ENCODE peak calls at places on chromosome 1, in four cellular contexts. One of them, this sample, is unnamed.

GRCh38 chr1:64220241-64220640 is 16.8 kb downstream of the UBE2U start:
- DNase-seq in bronchial epithelial cell: no peak
- DNase-seq in AG10803: peak; percentile 8
- DNase-seq in GM06990: no peak
- DNase-seq in this sample: no peak

GRCh38 chr1:161706483-161707347 is at the start of gene FCRLA:
- DNase-seq in bronchial epithelial cell: peak; percentile 98
- DNase-seq in AG10803: peak; percentile 91
- DNase-seq in GM06990: peak; percentile 75
- DNase-seq in this sample: peak; percentile 95

GRCh38 chr1:89962742-89963075 is 32.2 kb upstream of the ZNF326 start:
- DNase-seq in GM06990: no peak
- DNase-seq in AG10803: peak; percentile 33
- DNase-seq in bronchial epithelial cell: no peak
- DNase-seq in this sample: no peak

GRCh38 chr1:31575373-31576140 is 758 bp upstream of the TINAGL1 start:
- DNase-seq in GM06990: no peak
- DNase-seq in AG10803: no peak
- DNase-seq in bronchial epithelial cell: peak; percentile 78
- DNase-seq in this sample: peak; percentile 66

GRCh38 chr1:243713470-243714186 is 136.4 kb downstream of the AKT3 start:
- DNase-seq in GM06990: no peak
- DNase-seq in AG10803: peak; percentile 90
- DNase-seq in bronchial epithelial cell: no peak
- DNase-seq in this sample: no peak

GRCh38 chr1:188489336-188490112 is 1660.8 kb downstream of the PLA2G4A start:
- DNase-seq in AG10803: no peak
- DNase-seq in bronchial epithelial cell: no peak
- DNase-seq in GM06990: no peak
- DNase-seq in this sample: peak; percentile 2

GRCh38 chr1:212794561-212795014 is 2.9 kb downstream of the TATDN3 start:
- DNase-seq in AG10803: no peak
- DNase-seq in GM06990: peak; percentile 71
- DNase-seq in bronchial epithelial cell: no peak
- DNase-seq in this sample: no peak

GRCh38 chr1:198443374-198444233 is 96.9 kb downstream of the ATP6V1G3 start:
- DNase-seq in GM06990: no peak
- DNase-seq in AG10803: peak; percentile 94
- DNase-seq in bronchial epithelial cell: peak; percentile 100
- DNase-seq in this sample: peak; percentile 99

GRCh38 chr1:207304710-207305151 is 16.7 kb upstream of the CD55 start:
- DNase-seq in AG10803: no peak
- DNase-seq in bronchial epithelial cell: peak; percentile 92
- DNase-seq in GM06990: no peak
- DNase-seq in this sample: peak; percentile 76

GRCh38 chr1:221137668-221138067 is 258.4 kb downstream of the HLX start:
- DNase-seq in AG10803: no peak
- DNase-seq in bronchial epithelial cell: no peak
- DNase-seq in GM06990: no peak
- DNase-seq in this sample: no peak

GRCh38 chr1:9539829-9540550 is 725 bp downstream of the SLC25A33 start:
- DNase-seq in AG10803: peak; percentile 46
- DNase-seq in bronchial epithelial cell: peak; percentile 12
- DNase-seq in GM06990: peak; percentile 75
- DNase-seq in this sample: peak; percentile 36

GRCh38 chr1:157932082-157932481 is 61.4 kb upstream of the KIRREL1 start:
- DNase-seq in GM06990: no peak
- DNase-seq in AG10803: peak; percentile 31
- DNase-seq in bronchial epithelial cell: peak; percentile 86
- DNase-seq in this sample: peak; percentile 78

GRCh38 chr1:70146488-70146887 is 58.9 kb downstream of the LRRC40 start:
- DNase-seq in AG10803: peak; percentile 12
- DNase-seq in bronchial epithelial cell: peak; percentile 80
- DNase-seq in GM06990: no peak
- DNase-seq in this sample: peak; percentile 59

GRCh38 chr1:52520149-52520548 is 32.7 kb downstream of the TUT4 start:
- DNase-seq in bronchial epithelial cell: peak; percentile 31
- DNase-seq in AG10803: peak; percentile 62
- DNase-seq in GM06990: peak; percentile 14
- DNase-seq in this sample: peak; percentile 30

GRCh38 chr1:89939059-89939570 is 55.8 kb upstream of the ZNF326 start:
- DNase-seq in AG10803: no peak
- DNase-seq in bronchial epithelial cell: no peak
- DNase-seq in GM06990: no peak
- DNase-seq in this sample: no peak

DNA sequence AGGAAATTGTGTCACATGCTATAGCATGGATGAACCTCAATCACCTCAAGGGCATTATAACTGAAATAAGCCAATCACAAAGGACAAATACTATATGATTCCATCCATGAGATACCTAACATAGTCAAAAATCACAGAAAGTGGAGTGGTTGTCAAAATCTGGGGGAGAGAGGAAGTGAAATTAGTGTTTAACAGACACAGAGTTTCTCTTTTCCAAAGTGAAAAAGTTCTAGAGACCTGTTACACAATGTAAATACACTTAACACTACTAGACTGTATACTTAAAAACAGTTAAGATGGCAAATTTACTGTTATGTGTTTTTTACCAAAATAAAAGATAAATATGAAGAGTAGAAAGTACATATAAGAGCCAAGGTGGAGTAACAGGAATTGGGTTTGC is 31.8 kb downstream of the ZNF644 start:
- DNase-seq in GM06990: peak; percentile 24
- DNase-seq in bronchial epithelial cell: no peak
- DNase-seq in AG10803: no peak
- DNase-seq in this sample: no peak
- H3K4me3 ChIP-seq in GM06990: no peak overlapping the region
- H3K4me3 ChIP-seq in bronchial epithelial cell: no peak overlapping the region
- H3K4me3 ChIP-seq in AG10803: no peak overlapping the region
- H3K4me3 ChIP-seq in this sample: no peak overlapping the region

GRCh38 chr1:99305626-99306025 is 41.3 kb downstream of the PLPPR4 start:
- DNase-seq in AG10803: peak; percentile 24
- DNase-seq in GM06990: no peak
- DNase-seq in bronchial epithelial cell: no peak
- DNase-seq in this sample: no peak

GRCh38 chr1:99306056-99306455 is 41.8 kb downstream of the PLPPR4 start:
- DNase-seq in bronchial epithelial cell: no peak
- DNase-seq in GM06990: no peak
- DNase-seq in AG10803: no peak
- DNase-seq in this sample: no peak

GRCh38 chr1:99304725-99305282 is 40.5 kb downstream of the PLPPR4 start:
- DNase-seq in GM06990: no peak
- DNase-seq in bronchial epithelial cell: no peak
- DNase-seq in AG10803: no peak
- DNase-seq in this sample: no peak

GRCh38 chr1:99306644-99307043 is 42.4 kb downstream of the PLPPR4 start:
- DNase-seq in GM06990: no peak
- DNase-seq in bronchial epithelial cell: no peak
- DNase-seq in AG10803: no peak
- DNase-seq in this sample: no peak
- TF ChIP-seq CTCF in GM06990: no peak
- TF ChIP-seq CTCF in bronchial epithelial cell: no peak
- TF ChIP-seq CTCF in AG10803: no peak
- TF ChIP-seq CTCF in this sample: no peak

GRCh38 chr1:43913666-43914325 is 19.8 kb upstream of the ARTN start:
- DNase-seq in bronchial epithelial cell: no peak
- DNase-seq in AG10803: no peak
- DNase-seq in GM06990: no peak
- DNase-seq in this sample: no peak
- H3K4me3 ChIP-seq in bronchial epithelial cell: no peak overlapping the region
- H3K4me3 ChIP-seq in AG10803: no peak overlapping the region
- H3K4me3 ChIP-seq in GM06990: no peak overlapping the region
- H3K4me3 ChIP-seq in this sample: no peak overlapping the region

DNA sequence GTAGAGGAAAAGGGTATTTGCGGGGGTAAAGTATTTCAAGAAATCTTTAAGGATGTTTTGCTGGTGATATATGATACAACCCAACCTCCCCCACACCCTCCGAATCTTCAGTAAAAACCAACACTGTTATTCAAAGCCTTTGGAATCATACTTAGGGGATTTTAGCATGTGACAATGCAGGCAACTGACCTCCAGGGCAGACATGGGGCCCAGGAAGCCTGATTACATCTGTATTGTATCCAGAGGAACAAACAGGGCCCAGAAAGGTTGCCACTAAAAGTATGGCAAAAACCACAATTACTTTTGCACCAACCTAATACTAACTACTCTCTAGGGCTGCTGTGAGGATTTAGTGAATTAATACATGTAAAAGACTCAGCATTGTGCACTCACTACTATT is 43.9 kb upstream of the CNN3 start:
- DNase-seq in bronchial epithelial cell: no peak
- DNase-seq in AG10803: no peak
- DNase-seq in GM06990: no peak
- DNase-seq in this sample: no peak
- TF ChIP-seq CTCF in bronchial epithelial cell: no peak
- TF ChIP-seq CTCF in AG10803: no peak
- TF ChIP-seq CTCF in GM06990: no peak
- TF ChIP-seq CTCF in this sample: no peak

GRCh38 chr1:156707027-156707426 is 1.6 kb upstream of the CRABP2 start:
- DNase-seq in GM06990: no peak
- DNase-seq in AG10803: no peak
- DNase-seq in bronchial epithelial cell: no peak
- DNase-seq in this sample: no peak
- H3K4me3 ChIP-seq in GM06990: no peak overlapping the region
- H3K4me3 ChIP-seq in AG10803: peak overlapping the region; percentile 34
- H3K4me3 ChIP-seq in bronchial epithelial cell: no peak overlapping the region
- H3K4me3 ChIP-seq in this sample: no peak overlapping the region

GRCh38 chr1:185068362-185068761 is 23.0 kb downstream of the RNF2 start:
- DNase-seq in GM06990: no peak
- DNase-seq in bronchial epithelial cell: no peak
- DNase-seq in AG10803: no peak
- DNase-seq in this sample: no peak
- TF ChIP-seq CTCF in GM06990: no peak
- TF ChIP-seq CTCF in bronchial epithelial cell: no peak
- TF ChIP-seq CTCF in AG10803: no peak
- TF ChIP-seq CTCF in this sample: no peak

GRCh38 chr1:150548324-150548631 is 930 bp upstream of the ADAMTSL4 start:
- DNase-seq in AG10803: no peak
- DNase-seq in GM06990: no peak
- DNase-seq in bronchial epithelial cell: no peak
- DNase-seq in this sample: no peak

GRCh38 chr1:150544204-150544603 is 5.0 kb upstream of the ADAMTSL4 start:
- DNase-seq in AG10803: no peak
- DNase-seq in GM06990: no peak
- DNase-seq in bronchial epithelial cell: no peak
- DNase-seq in this sample: peak; percentile 0

GRCh38 chr1:150546294-150546937 is 2.8 kb upstream of the ADAMTSL4 start:
- DNase-seq in AG10803: no peak
- DNase-seq in GM06990: no peak
- DNase-seq in bronchial epithelial cell: no peak
- DNase-seq in this sample: no peak

GRCh38 chr1:150545486-150546032 is 3.6 kb upstream of the ADAMTSL4 start:
- DNase-seq in AG10803: no peak
- DNase-seq in bronchial epithelial cell: no peak
- DNase-seq in GM06990: no peak
- DNase-seq in this sample: no peak

GRCh38 chr1:150543500-150544143 is 5.6 kb upstream of the ADAMTSL4 start:
- DNase-seq in bronchial epithelial cell: peak; percentile 79
- DNase-seq in GM06990: no peak
- DNase-seq in AG10803: peak; percentile 65
- DNase-seq in this sample: peak; percentile 52
- H3K4me3 ChIP-seq in bronchial epithelial cell: no peak overlapping the region
- H3K4me3 ChIP-seq in GM06990: no peak overlapping the region
- H3K4me3 ChIP-seq in AG10803: no peak overlapping the region
- H3K4me3 ChIP-seq in this sample: no peak overlapping the region

DNA sequence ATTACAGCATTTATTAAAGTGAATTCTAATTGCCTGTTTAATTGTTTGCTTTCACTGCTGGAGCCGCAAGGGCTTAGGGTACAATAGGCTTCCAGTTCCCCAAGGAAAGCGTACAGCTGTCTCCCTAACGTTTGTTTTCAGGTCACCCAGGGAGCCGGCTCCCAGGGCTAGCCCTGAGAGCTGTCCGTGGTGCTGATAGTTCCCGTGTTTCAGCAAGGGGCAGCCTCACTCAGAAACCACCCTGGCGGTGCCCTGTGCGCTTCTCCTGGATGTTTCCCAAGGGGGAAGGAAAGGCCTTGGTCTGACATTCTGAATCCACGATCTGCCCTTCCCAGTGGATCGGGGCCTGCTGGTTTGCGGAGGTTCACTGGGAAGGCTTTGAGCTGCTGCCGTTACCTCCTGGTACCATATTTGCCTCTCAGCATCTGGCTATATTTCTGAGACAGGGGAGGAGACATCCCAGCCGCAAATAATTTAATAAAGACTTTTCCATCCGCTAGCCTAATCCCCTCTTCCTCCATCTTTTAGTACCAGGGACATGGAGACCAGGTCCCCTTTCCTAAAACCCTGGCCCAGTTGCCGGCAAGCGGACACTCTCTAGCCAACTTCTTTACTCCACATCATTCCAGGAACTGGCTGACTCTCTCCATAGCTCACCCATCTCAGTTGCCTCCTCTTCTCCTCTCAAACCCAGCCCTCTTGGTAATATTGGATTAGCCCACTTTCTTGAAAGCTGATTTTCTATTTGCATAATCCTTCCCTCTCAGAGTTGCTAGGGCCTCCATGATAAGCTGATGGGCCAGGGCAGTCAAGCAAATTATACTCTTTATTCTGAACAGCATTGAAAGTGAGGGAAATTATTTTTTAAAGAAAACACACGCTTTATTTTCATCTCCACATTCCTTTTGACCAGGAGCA is 149.0 kb downstream of the IGSF21 start:
- DNase-seq in GM06990: no peak
- DNase-seq in AG10803: peak; percentile 4
- DNase-seq in bronchial epithelial cell: peak; percentile 1
- DNase-seq in this sample: peak; percentile 17
- TF ChIP-seq CTCF in GM06990: no peak
- TF ChIP-seq CTCF in AG10803: no peak
- TF ChIP-seq CTCF in bronchial epithelial cell: no peak
- TF ChIP-seq CTCF in this sample: no peak

GRCh38 chr1:204149635-204150565 is 1.9 kb downstream of the ETNK2 start:
- DNase-seq in AG10803: no peak
- DNase-seq in GM06990: no peak
- DNase-seq in bronchial epithelial cell: no peak
- DNase-seq in this sample: no peak
- H3K4me3 ChIP-seq in AG10803: no peak overlapping the region
- H3K4me3 ChIP-seq in GM06990: no peak overlapping the region
- H3K4me3 ChIP-seq in bronchial epithelial cell: no peak overlapping the region
- H3K4me3 ChIP-seq in this sample: peak overlapping the region; percentile 54

This sample was measured in epithelial cell of esophagus.